ENCODE peak calls at places on chromosomes 16 and 17, in six cellular contexts. One of them, this sample, is unnamed.

GRCh38 chr16:87160752-87161337 is 156.3 kb downstream of the C16orf95 start:
- DNase-seq in IMR-90: no peak
- DNase-seq in H9: no peak
- DNase-seq in neuronal stem cell: no peak
- DNase-seq in H1: no peak
- DNase-seq in trophoblast cell: no peak
- DNase-seq in this sample: no peak

GRCh38 chr17:58302171-58302918 is 21.6 kb upstream of the MPO start:
- DNase-seq in IMR-90: no peak
- DNase-seq in H9: no peak
- DNase-seq in neuronal stem cell: no peak
- DNase-seq in H1: no peak
- DNase-seq in trophoblast cell: no peak
- DNase-seq in this sample: no peak

GRCh38 chr17:75008373-75008772 is 4.1 kb upstream of the MRPL58 start:
- DNase-seq in IMR-90: no peak
- DNase-seq in H9: no peak
- DNase-seq in neuronal stem cell: no peak
- DNase-seq in H1: no peak
- DNase-seq in trophoblast cell: no peak
- DNase-seq in this sample: no peak

GRCh38 chr17:12993631-12994030 is 24.2 kb downstream of the ELAC2 start:
- DNase-seq in IMR-90: no peak
- DNase-seq in H9: no peak
- DNase-seq in neuronal stem cell: no peak
- DNase-seq in H1: no peak
- DNase-seq in trophoblast cell: no peak
- DNase-seq in this sample: no peak

GRCh38 chr17:75504347-75505151 is 10.8 kb downstream of the CASKIN2 start:
- DNase-seq in IMR-90: no peak
- DNase-seq in H9: peak; percentile 84
- DNase-seq in neuronal stem cell: no peak
- DNase-seq in H1: no peak
- DNase-seq in trophoblast cell: peak; percentile 62
- DNase-seq in this sample: peak; percentile 11

GRCh38 chr17:68036304-68037147 is 991 bp downstream of the KPNA2 start:
- DNase-seq in IMR-90: peak; percentile 59
- DNase-seq in H9: no peak
- DNase-seq in neuronal stem cell: no peak
- DNase-seq in H1: no peak
- DNase-seq in trophoblast cell: no peak
- DNase-seq in this sample: no peak

GRCh38 chr16:2287916-2288547 is 20.1 kb upstream of the RNPS1 start:
- DNase-seq in IMR-90: no peak
- DNase-seq in H9: peak; percentile 21
- DNase-seq in neuronal stem cell: no peak
- DNase-seq in H1: no peak
- DNase-seq in trophoblast cell: no peak
- DNase-seq in this sample: no peak

GRCh38 chr17:74514632-74515035 is 16.6 kb downstream of the CD300LB start:
- DNase-seq in IMR-90: no peak
- DNase-seq in H9: no peak
- DNase-seq in neuronal stem cell: no peak
- DNase-seq in H1: no peak
- DNase-seq in trophoblast cell: no peak
- DNase-seq in this sample: no peak

GRCh38 chr17:65800655-65801054 is 239.2 kb upstream of the AXIN2 start:
- DNase-seq in IMR-90: no peak
- DNase-seq in H9: no peak
- DNase-seq in neuronal stem cell: no peak
- DNase-seq in H1: no peak
- DNase-seq in trophoblast cell: no peak
- DNase-seq in this sample: peak; percentile 18

GRCh38 chr16:88694221-88695087 is 8.1 kb upstream of the SNAI3 start:
- DNase-seq in IMR-90: no peak
- DNase-seq in H9: no peak
- DNase-seq in neuronal stem cell: no peak
- DNase-seq in H1: no peak
- DNase-seq in trophoblast cell: no peak
- DNase-seq in this sample: no peak

GRCh38 chr17:29495011-29495410 is 71.8 kb downstream of the ABHD15 start:
- DNase-seq in IMR-90: peak; percentile 72
- DNase-seq in H9: no peak
- DNase-seq in neuronal stem cell: no peak
- DNase-seq in H1: no peak
- DNase-seq in trophoblast cell: peak; percentile 65
- DNase-seq in this sample: peak; percentile 13

GRCh38 chr17:58630883-58631522 is 60.8 kb downstream of the TEX14 start:
- DNase-seq in IMR-90: no peak
- DNase-seq in H9: peak; percentile 92
- DNase-seq in neuronal stem cell: peak; percentile 51
- DNase-seq in H1: peak; percentile 77
- DNase-seq in trophoblast cell: peak; percentile 97
- DNase-seq in this sample: peak; percentile 99

GRCh38 chr17:69047368-69048263 is 13.1 kb downstream of the ABCA9 start:
- DNase-seq in IMR-90: peak; percentile 75
- DNase-seq in H9: no peak
- DNase-seq in neuronal stem cell: no peak
- DNase-seq in H1: no peak
- DNase-seq in trophoblast cell: peak; percentile 95
- DNase-seq in this sample: peak; percentile 80

GRCh38 chr16:47064775-47065174 is 79.0 kb downstream of the NETO2 start:
- DNase-seq in IMR-90: no peak
- DNase-seq in H9: peak; percentile 20
- DNase-seq in neuronal stem cell: no peak
- DNase-seq in H1: no peak
- DNase-seq in trophoblast cell: no peak
- DNase-seq in this sample: no peak

GRCh38 chr16:1474047-1474446 is 781 bp downstream of the CLCN7 start:
- DNase-seq in IMR-90: no peak
- DNase-seq in H9: no peak
- DNase-seq in neuronal stem cell: no peak
- DNase-seq in H1: no peak
- DNase-seq in trophoblast cell: peak; percentile 64
- DNase-seq in this sample: no peak

GRCh38 chr16:50288920-50289319 is 22.6 kb downstream of the ADCY7 start:
- DNase-seq in IMR-90: no peak
- DNase-seq in H9: no peak
- DNase-seq in neuronal stem cell: no peak
- DNase-seq in H1: no peak
- DNase-seq in trophoblast cell: no peak
- DNase-seq in this sample: no peak

GRCh38 chr16:89495121-89495520 is 4.8 kb upstream of the ANKRD11 start:
- DNase-seq in IMR-90: peak; percentile 80
- DNase-seq in H9: no peak
- DNase-seq in neuronal stem cell: no peak
- DNase-seq in H1: no peak
- DNase-seq in trophoblast cell: no peak
- DNase-seq in this sample: peak; percentile 85

GRCh38 chr17:83203073-83203471 is 123.7 kb downstream of the METRNL start:
- DNase-seq in IMR-90: peak; percentile 94
- DNase-seq in H9: no peak
- DNase-seq in neuronal stem cell: no peak
- DNase-seq in H1: no peak
- DNase-seq in trophoblast cell: peak; percentile 56
- DNase-seq in this sample: peak; percentile 32

GRCh38 chr16:81921873-81922584 is 89.2 kb downstream of the SDR42E1 start:
- DNase-seq in IMR-90: no peak
- DNase-seq in H9: no peak
- DNase-seq in neuronal stem cell: no peak
- DNase-seq in H1: no peak
- DNase-seq in trophoblast cell: no peak
- DNase-seq in this sample: no peak

GRCh38 chr16:80027007-80027965 is 426.7 kb upstream of the MAF start:
- DNase-seq in IMR-90: peak; percentile 72
- DNase-seq in H9: peak; percentile 84
- DNase-seq in neuronal stem cell: no peak
- DNase-seq in H1: peak; percentile 78
- DNase-seq in trophoblast cell: peak; percentile 100
- DNase-seq in this sample: peak; percentile 95

GRCh38 chr17:13030459-13031305 is 12.9 kb upstream of the ELAC2 start:
- DNase-seq in IMR-90: peak; percentile 50
- DNase-seq in H9: peak; percentile 64
- DNase-seq in neuronal stem cell: peak; percentile 67
- DNase-seq in H1: no peak
- DNase-seq in trophoblast cell: peak; percentile 90
- DNase-seq in this sample: peak; percentile 53

GRCh38 chr16:1174477-1175357 is 21.8 kb downstream of the CACNA1H start:
- DNase-seq in IMR-90: peak; percentile 51
- DNase-seq in H9: no peak
- DNase-seq in neuronal stem cell: no peak
- DNase-seq in H1: no peak
- DNase-seq in trophoblast cell: no peak
- DNase-seq in this sample: peak; percentile 41

GRCh38 chr17:2954898-2955445 is 108.4 kb downstream of the OR1D5 start:
- DNase-seq in IMR-90: peak; percentile 97
- DNase-seq in H9: no peak
- DNase-seq in neuronal stem cell: no peak
- DNase-seq in H1: no peak
- DNase-seq in trophoblast cell: peak; percentile 98
- DNase-seq in this sample: peak; percentile 94

GRCh38 chr16:56272495-56272894 is 81.2 kb downstream of the GNAO1 start:
- DNase-seq in IMR-90: no peak
- DNase-seq in H9: no peak
- DNase-seq in neuronal stem cell: no peak
- DNase-seq in H1: no peak
- DNase-seq in trophoblast cell: no peak
- DNase-seq in this sample: no peak

GRCh38 chr17:74757931-74758845 is 9.8 kb downstream of the NHERF1 start:
- DNase-seq in IMR-90: no peak
- DNase-seq in H9: no peak
- DNase-seq in neuronal stem cell: no peak
- DNase-seq in H1: no peak
- DNase-seq in trophoblast cell: no peak
- DNase-seq in this sample: no peak

GRCh38 chr17:80881321-80881720 is 110.3 kb upstream of the CHMP6 start:
- DNase-seq in IMR-90: no peak
- DNase-seq in H9: no peak
- DNase-seq in neuronal stem cell: no peak
- DNase-seq in H1: no peak
- DNase-seq in trophoblast cell: no peak
- DNase-seq in this sample: no peak

GRCh38 chr16:11050954-11051353 is 106.6 kb downstream of the CLEC16A start:
- DNase-seq in IMR-90: no peak
- DNase-seq in H9: peak; percentile 45
- DNase-seq in neuronal stem cell: no peak
- DNase-seq in H1: no peak
- DNase-seq in trophoblast cell: no peak
- DNase-seq in this sample: no peak
- H2AK5ac ChIP-seq in IMR-90: no peak overlapping the region
- H2AK5ac ChIP-seq in H9: no peak overlapping the region
- H2AK5ac ChIP-seq in neuronal stem cell: no peak overlapping the region
- H2AK5ac ChIP-seq in H1: no peak overlapping the region
- H2AK5ac ChIP-seq in trophoblast cell: no peak overlapping the region
- H2AK5ac ChIP-seq in this sample: no peak overlapping the region

DNA sequence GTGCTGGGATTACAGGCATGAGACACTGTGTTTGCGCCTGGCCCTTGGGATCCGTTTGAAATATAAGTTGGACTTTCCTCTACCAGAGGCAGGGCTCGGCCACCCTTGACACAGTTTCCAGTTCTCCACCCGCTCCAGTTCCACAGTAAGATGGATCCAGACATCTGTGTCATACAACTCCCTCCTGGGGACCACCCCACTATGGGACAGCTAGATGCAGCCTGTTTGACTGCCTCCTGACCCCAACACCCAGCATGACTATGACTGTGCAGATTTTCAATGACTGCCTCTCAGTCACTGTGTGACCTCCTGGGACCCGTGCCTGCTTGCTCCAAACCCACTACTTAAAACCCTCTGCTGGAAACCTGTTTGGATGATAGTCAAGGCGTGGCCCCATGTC is 166.7 kb downstream of the IRF8 start:
- DNase-seq in IMR-90: no peak
- DNase-seq in H9: no peak
- DNase-seq in neuronal stem cell: no peak
- DNase-seq in H1: no peak
- DNase-seq in trophoblast cell: no peak
- DNase-seq in this sample: no peak
- H3K4me2 ChIP-seq in IMR-90: no peak overlapping the region
- H3K4me2 ChIP-seq in H9: no peak overlapping the region
- H3K4me2 ChIP-seq in neuronal stem cell: no peak overlapping the region
- H3K4me2 ChIP-seq in H1: no peak overlapping the region
- H3K4me2 ChIP-seq in trophoblast cell: no peak overlapping the region
- H3K4me2 ChIP-seq in this sample: no peak overlapping the region

DNA sequence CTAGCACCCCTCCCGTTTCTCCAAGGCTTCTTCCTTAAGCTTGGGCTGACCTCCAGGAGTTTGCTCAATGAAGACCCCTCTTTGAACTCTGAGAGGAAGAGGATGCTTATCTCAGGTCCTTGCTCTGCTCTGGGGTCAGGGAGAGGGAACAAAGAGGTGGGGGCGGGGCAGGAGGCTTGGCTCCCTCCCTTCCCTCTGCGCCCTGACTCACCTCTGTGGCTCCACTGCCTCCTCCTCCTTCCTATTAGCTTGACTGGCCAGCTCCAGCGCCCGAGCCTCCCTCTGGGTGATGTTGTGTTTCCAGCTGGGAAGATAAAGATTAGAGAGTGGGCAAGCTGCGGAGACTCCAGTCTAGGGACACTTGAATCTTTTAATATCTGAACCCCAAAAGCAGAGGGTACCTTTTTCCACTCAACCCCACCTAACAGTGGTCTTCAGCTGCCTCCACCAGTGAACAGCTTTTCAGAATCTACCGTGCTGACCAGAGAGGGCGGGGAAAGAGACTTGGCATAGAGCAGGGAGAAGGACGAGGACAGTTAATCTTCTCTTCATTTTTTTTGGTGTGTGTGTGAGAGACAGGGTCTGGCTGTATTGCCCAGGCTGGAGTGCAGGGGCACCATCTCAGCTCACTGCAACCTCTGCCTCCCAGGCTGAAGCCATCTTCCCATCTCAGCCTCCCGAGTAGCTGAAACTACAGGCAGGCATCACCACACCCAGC is 6.7 kb downstream of the GIP start:
- DNase-seq in IMR-90: peak; percentile 63
- DNase-seq in H9: peak; percentile 87
- DNase-seq in neuronal stem cell: no peak
- DNase-seq in H1: no peak
- DNase-seq in trophoblast cell: no peak
- DNase-seq in this sample: peak; percentile 66
- H2AFZ ChIP-seq in IMR-90: peak overlapping the region; percentile 90
- H2AFZ ChIP-seq in H9: no peak overlapping the region
- H2AFZ ChIP-seq in neuronal stem cell: peak overlapping the region; percentile 85
- H2AFZ ChIP-seq in H1: peak overlapping the region; percentile 55
- H2AFZ ChIP-seq in trophoblast cell: peak overlapping the region; percentile 23
- H2AFZ ChIP-seq in this sample: no peak overlapping the region

DNA sequence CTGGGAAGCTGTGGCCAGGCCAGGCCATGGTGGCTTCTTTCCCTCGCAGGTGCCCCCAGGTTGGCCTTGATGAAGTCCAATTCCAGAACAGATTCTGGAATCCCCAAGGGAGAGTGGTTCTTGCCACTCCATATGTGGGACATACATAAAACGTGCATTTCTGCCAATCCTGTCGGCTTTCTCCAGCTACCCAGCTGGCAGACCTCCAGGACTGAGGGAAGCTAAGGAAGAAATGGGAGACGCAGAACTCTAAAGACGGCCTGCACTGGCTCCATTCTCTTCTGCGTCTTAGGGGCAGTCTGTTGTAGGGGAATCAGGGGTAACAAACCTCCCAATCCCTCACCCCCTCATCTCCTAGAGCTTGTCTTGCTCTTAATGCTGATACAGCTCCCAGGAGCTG is 219.2 kb upstream of the CDH5 start:
- DNase-seq in IMR-90: no peak
- DNase-seq in H9: no peak
- DNase-seq in neuronal stem cell: no peak
- DNase-seq in H1: no peak
- DNase-seq in trophoblast cell: no peak
- DNase-seq in this sample: no peak
- H2AK5ac ChIP-seq in IMR-90: peak overlapping the region; percentile 59
- H2AK5ac ChIP-seq in H9: no peak overlapping the region
- H2AK5ac ChIP-seq in neuronal stem cell: no peak overlapping the region
- H2AK5ac ChIP-seq in H1: no peak overlapping the region
- H2AK5ac ChIP-seq in trophoblast cell: no peak overlapping the region
- H2AK5ac ChIP-seq in this sample: no peak overlapping the region